ENCODE peak calls at places on chromosomes 4 and X, in nine cellular contexts. One of them, this sample, is unnamed.

GRCh38 chr4:5460106-5460801 is 248.1 kb downstream of the EVC2 start:
- DNase-seq in CD8-positive, alpha-beta T cell: no peak
- DNase-seq in left lung: no peak
- DNase-seq in CD4-positive, alpha-beta T cell: no peak
- DNase-seq in esophagus squamous epithelium: no peak
- DNase-seq in HepG2: peak; percentile 13
- DNase-seq in GM23338: peak; percentile 71
- DNase-seq in osteoblast: peak; percentile 89
- DNase-seq in endothelial cell: peak; percentile 62
- DNase-seq in this sample: no peak

GRCh38 chr4:2626231-2626630 is 89.8 kb downstream of the FAM193A start:
- DNase-seq in GM23338: no peak
- DNase-seq in left lung: no peak
- DNase-seq in CD4-positive, alpha-beta T cell: no peak
- DNase-seq in osteoblast: no peak
- DNase-seq in esophagus squamous epithelium: no peak
- DNase-seq in HepG2: no peak
- DNase-seq in endothelial cell: no peak
- DNase-seq in CD8-positive, alpha-beta T cell: no peak
- DNase-seq in this sample: no peak

GRCh38 chrX:84974803-84975202 is 28.9 kb upstream of the APOOL start:
- DNase-seq in HepG2: no peak
- DNase-seq in GM23338: no peak
- DNase-seq in osteoblast: no peak
- DNase-seq in CD8-positive, alpha-beta T cell: no peak
- DNase-seq in left lung: no peak
- DNase-seq in esophagus squamous epithelium: no peak
- DNase-seq in CD4-positive, alpha-beta T cell: no peak
- DNase-seq in endothelial cell: no peak
- DNase-seq in this sample: no peak

GRCh38 chrX:15525664-15526416 is 25.2 kb downstream of the BMX start:
- DNase-seq in GM23338: no peak
- DNase-seq in HepG2: no peak
- DNase-seq in CD8-positive, alpha-beta T cell: no peak
- DNase-seq in esophagus squamous epithelium: no peak
- DNase-seq in CD4-positive, alpha-beta T cell: no peak
- DNase-seq in osteoblast: no peak
- DNase-seq in endothelial cell: no peak
- DNase-seq in left lung: no peak
- DNase-seq in this sample: no peak

GRCh38 chrX:40570346-40571093 is 10.2 kb upstream of the ATP6AP2 start:
- DNase-seq in left lung: no peak
- DNase-seq in CD4-positive, alpha-beta T cell: no peak
- DNase-seq in CD8-positive, alpha-beta T cell: no peak
- DNase-seq in HepG2: no peak
- DNase-seq in GM23338: peak; percentile 4
- DNase-seq in osteoblast: no peak
- DNase-seq in esophagus squamous epithelium: no peak
- DNase-seq in endothelial cell: no peak
- DNase-seq in this sample: no peak

GRCh38 chr4:101102114-101102752 is 245.1 kb downstream of the PPP3CA start:
- DNase-seq in CD4-positive, alpha-beta T cell: no peak
- DNase-seq in left lung: no peak
- DNase-seq in endothelial cell: no peak
- DNase-seq in GM23338: no peak
- DNase-seq in CD8-positive, alpha-beta T cell: no peak
- DNase-seq in osteoblast: no peak
- DNase-seq in esophagus squamous epithelium: no peak
- DNase-seq in HepG2: no peak
- DNase-seq in this sample: no peak

GRCh38 chrX:13008189-13008533 is 33.3 kb downstream of the TMSB4X start:
- DNase-seq in GM23338: no peak
- DNase-seq in CD4-positive, alpha-beta T cell: no peak
- DNase-seq in left lung: no peak
- DNase-seq in osteoblast: no peak
- DNase-seq in HepG2: no peak
- DNase-seq in endothelial cell: no peak
- DNase-seq in CD8-positive, alpha-beta T cell: no peak
- DNase-seq in esophagus squamous epithelium: no peak
- DNase-seq in this sample: no peak

GRCh38 chr4:90951037-90951436 is 823.8 kb downstream of the CCSER1 start:
- DNase-seq in HepG2: peak; percentile 36
- DNase-seq in left lung: no peak
- DNase-seq in endothelial cell: no peak
- DNase-seq in esophagus squamous epithelium: no peak
- DNase-seq in GM23338: peak; percentile 7
- DNase-seq in osteoblast: no peak
- DNase-seq in CD4-positive, alpha-beta T cell: no peak
- DNase-seq in CD8-positive, alpha-beta T cell: no peak
- DNase-seq in this sample: peak; percentile 23

GRCh38 chrX:16205840-16206239 is 38.6 kb downstream of the MAGEB17 start:
- DNase-seq in GM23338: no peak
- DNase-seq in endothelial cell: no peak
- DNase-seq in CD4-positive, alpha-beta T cell: no peak
- DNase-seq in left lung: no peak
- DNase-seq in esophagus squamous epithelium: no peak
- DNase-seq in CD8-positive, alpha-beta T cell: no peak
- DNase-seq in osteoblast: peak; percentile 11
- DNase-seq in HepG2: no peak
- DNase-seq in this sample: no peak

GRCh38 chrX:54181196-54181953 is 1.7 kb downstream of the FAM120C start:
- DNase-seq in left lung: no peak
- DNase-seq in CD4-positive, alpha-beta T cell: no peak
- DNase-seq in esophagus squamous epithelium: no peak
- DNase-seq in HepG2: no peak
- DNase-seq in endothelial cell: no peak
- DNase-seq in GM23338: no peak
- DNase-seq in CD8-positive, alpha-beta T cell: no peak
- DNase-seq in osteoblast: no peak
- DNase-seq in this sample: no peak

GRCh38 chr4:29581469-29581868 is 1138.7 kb upstream of the PCDH7 start:
- DNase-seq in GM23338: no peak
- DNase-seq in endothelial cell: no peak
- DNase-seq in CD8-positive, alpha-beta T cell: no peak
- DNase-seq in CD4-positive, alpha-beta T cell: no peak
- DNase-seq in esophagus squamous epithelium: no peak
- DNase-seq in left lung: no peak
- DNase-seq in osteoblast: no peak
- DNase-seq in HepG2: no peak
- DNase-seq in this sample: no peak

GRCh38 chrX:67545772-67546495 is 2.1 kb downstream of the AR start:
- DNase-seq in osteoblast: peak; percentile 86
- DNase-seq in left lung: peak; percentile 68
- DNase-seq in endothelial cell: peak; percentile 21
- DNase-seq in CD8-positive, alpha-beta T cell: no peak
- DNase-seq in GM23338: peak; percentile 26
- DNase-seq in CD4-positive, alpha-beta T cell: no peak
- DNase-seq in HepG2: no peak
- DNase-seq in esophagus squamous epithelium: no peak
- DNase-seq in this sample: no peak

GRCh38 chr4:58247792-58248191 is 1137.6 kb upstream of the IGFBP7 start:
- DNase-seq in GM23338: peak; percentile 53
- DNase-seq in CD4-positive, alpha-beta T cell: no peak
- DNase-seq in endothelial cell: peak; percentile 4
- DNase-seq in HepG2: no peak
- DNase-seq in left lung: no peak
- DNase-seq in CD8-positive, alpha-beta T cell: no peak
- DNase-seq in esophagus squamous epithelium: no peak
- DNase-seq in osteoblast: no peak
- DNase-seq in this sample: no peak

GRCh38 chr4:91422011-91422410 is 881.8 kb upstream of the GRID2 start:
- DNase-seq in GM23338: no peak
- DNase-seq in osteoblast: no peak
- DNase-seq in CD4-positive, alpha-beta T cell: no peak
- DNase-seq in HepG2: no peak
- DNase-seq in esophagus squamous epithelium: no peak
- DNase-seq in endothelial cell: no peak
- DNase-seq in left lung: no peak
- DNase-seq in CD8-positive, alpha-beta T cell: no peak
- DNase-seq in this sample: no peak

GRCh38 chrX:40105791-40106676 is 8.3 kb upstream of the BCOR start:
- DNase-seq in CD4-positive, alpha-beta T cell: peak; percentile 58
- DNase-seq in HepG2: no peak
- DNase-seq in esophagus squamous epithelium: no peak
- DNase-seq in osteoblast: peak; percentile 96
- DNase-seq in CD8-positive, alpha-beta T cell: peak; percentile 66
- DNase-seq in left lung: peak; percentile 90
- DNase-seq in GM23338: peak; percentile 76
- DNase-seq in endothelial cell: peak; percentile 50
- DNase-seq in this sample: peak; percentile 69

GRCh38 chrX:145751943-145752342 is 65.7 kb upstream of the SLITRK2 start:
- DNase-seq in CD4-positive, alpha-beta T cell: no peak
- DNase-seq in CD8-positive, alpha-beta T cell: no peak
- DNase-seq in HepG2: no peak
- DNase-seq in GM23338: no peak
- DNase-seq in osteoblast: no peak
- DNase-seq in left lung: no peak
- DNase-seq in endothelial cell: no peak
- DNase-seq in esophagus squamous epithelium: no peak
- DNase-seq in this sample: no peak

GRCh38 chr4:160611181-160611580 is 1508.3 kb downstream of the RAPGEF2 start:
- DNase-seq in CD4-positive, alpha-beta T cell: no peak
- DNase-seq in osteoblast: no peak
- DNase-seq in HepG2: no peak
- DNase-seq in GM23338: no peak
- DNase-seq in left lung: no peak
- DNase-seq in CD8-positive, alpha-beta T cell: no peak
- DNase-seq in esophagus squamous epithelium: no peak
- DNase-seq in endothelial cell: no peak
- DNase-seq in this sample: no peak

GRCh38 chr4:2292679-2293108 is 30.8 kb upstream of the MXD4 start:
- DNase-seq in osteoblast: peak; percentile 30
- DNase-seq in CD4-positive, alpha-beta T cell: no peak
- DNase-seq in HepG2: no peak
- DNase-seq in esophagus squamous epithelium: no peak
- DNase-seq in CD8-positive, alpha-beta T cell: no peak
- DNase-seq in GM23338: no peak
- DNase-seq in left lung: no peak
- DNase-seq in endothelial cell: no peak
- DNase-seq in this sample: no peak

GRCh38 chr4:68905598-68906237 is 45.9 kb downstream of the UGT2A3 start:
- DNase-seq in GM23338: peak; percentile 90
- DNase-seq in HepG2: no peak
- DNase-seq in CD8-positive, alpha-beta T cell: no peak
- DNase-seq in CD4-positive, alpha-beta T cell: no peak
- DNase-seq in osteoblast: peak; percentile 27
- DNase-seq in endothelial cell: no peak
- DNase-seq in esophagus squamous epithelium: no peak
- DNase-seq in left lung: no peak
- DNase-seq in this sample: peak; percentile 30

DNA sequence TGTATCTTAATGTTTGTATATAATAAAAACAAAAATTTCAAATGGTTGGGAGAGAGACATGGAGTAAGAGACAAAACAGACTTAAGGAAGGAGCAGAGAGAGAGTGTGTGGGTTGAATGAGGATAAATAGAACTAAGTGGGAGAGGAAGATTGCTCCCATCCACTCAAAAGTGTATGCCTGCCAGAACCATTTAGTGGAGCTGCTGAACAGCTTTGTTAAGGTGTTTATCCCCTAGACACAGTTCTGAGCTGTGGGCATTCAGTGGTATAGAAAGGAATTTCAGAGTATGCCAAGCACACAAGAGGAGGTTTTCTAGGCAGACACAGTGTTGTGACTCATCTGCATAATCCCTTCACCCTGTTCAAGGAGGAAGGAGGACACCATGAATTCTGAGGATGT is 508.6 kb upstream of the EPHA5 start:
- DNase-seq in esophagus squamous epithelium: no peak
- DNase-seq in HepG2: no peak
- DNase-seq in left lung: no peak
- DNase-seq in GM23338: peak; percentile 18
- DNase-seq in CD4-positive, alpha-beta T cell: no peak
- DNase-seq in osteoblast: peak; percentile 77
- DNase-seq in CD8-positive, alpha-beta T cell: no peak
- DNase-seq in endothelial cell: no peak
- DNase-seq in this sample: no peak
- TF ChIP-seq CTCF in esophagus squamous epithelium: no peak
- TF ChIP-seq CTCF in HepG2: no peak
- TF ChIP-seq CTCF in left lung: no peak
- TF ChIP-seq CTCF in GM23338: no peak
- TF ChIP-seq CTCF in CD4-positive, alpha-beta T cell: no peak
- TF ChIP-seq CTCF in osteoblast: no peak
- TF ChIP-seq CTCF in CD8-positive, alpha-beta T cell: no peak
- TF ChIP-seq CTCF in endothelial cell: no peak
- TF ChIP-seq CTCF in this sample: no peak

DNA sequence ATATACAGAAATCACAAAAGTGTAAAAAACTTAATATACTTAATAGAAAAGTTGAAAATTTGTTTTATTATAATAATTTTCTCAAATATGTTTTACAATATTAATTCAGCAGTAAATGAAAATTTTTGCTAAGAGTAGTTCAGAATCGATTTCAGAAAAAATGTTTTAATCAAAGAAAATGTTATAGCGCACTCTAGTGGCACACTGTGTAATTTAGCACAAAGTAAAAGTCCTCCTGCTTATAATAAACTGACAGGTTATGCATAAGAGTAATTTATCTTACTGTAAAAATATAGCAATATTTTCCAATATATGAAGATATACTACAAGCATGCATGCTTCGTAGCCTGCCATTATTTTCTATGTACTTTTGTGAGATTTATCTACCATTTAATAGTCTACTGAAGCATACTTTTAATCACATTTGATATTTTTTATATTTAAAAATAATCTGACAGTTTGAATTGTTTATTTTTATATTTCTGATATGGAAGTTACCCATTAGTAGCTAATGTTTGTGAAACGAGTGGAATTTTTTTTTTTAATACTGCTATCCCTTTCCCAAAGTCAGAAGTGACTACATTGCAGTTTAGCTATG is 217.9 kb upstream of the KLHL4 start:
- DNase-seq in HepG2: peak; percentile 0
- DNase-seq in CD4-positive, alpha-beta T cell: no peak
- DNase-seq in CD8-positive, alpha-beta T cell: no peak
- DNase-seq in osteoblast: no peak
- DNase-seq in GM23338: peak; percentile 37
- DNase-seq in esophagus squamous epithelium: no peak
- DNase-seq in endothelial cell: no peak
- DNase-seq in left lung: no peak
- DNase-seq in this sample: peak; percentile 1
- TF ChIP-seq CTCF in HepG2: peak; percentile 30
- TF ChIP-seq CTCF in CD4-positive, alpha-beta T cell: no peak
- TF ChIP-seq CTCF in CD8-positive, alpha-beta T cell: no peak
- TF ChIP-seq CTCF in osteoblast: peak; percentile 63
- TF ChIP-seq CTCF in GM23338: no peak
- TF ChIP-seq CTCF in esophagus squamous epithelium: no peak
- TF ChIP-seq CTCF in endothelial cell: peak; percentile 54
- TF ChIP-seq CTCF in left lung: peak; percentile 77
- TF ChIP-seq CTCF in this sample: no peak

GRCh38 chrX:123171781-123172180 is 12.3 kb upstream of the GRIA3 start:
- DNase-seq in osteoblast: no peak
- DNase-seq in GM23338: no peak
- DNase-seq in left lung: no peak
- DNase-seq in CD8-positive, alpha-beta T cell: no peak
- DNase-seq in esophagus squamous epithelium: no peak
- DNase-seq in HepG2: no peak
- DNase-seq in CD4-positive, alpha-beta T cell: no peak
- DNase-seq in endothelial cell: no peak
- DNase-seq in this sample: no peak
- TF ChIP-seq CTCF in osteoblast: no peak
- TF ChIP-seq CTCF in GM23338: no peak
- TF ChIP-seq CTCF in left lung: no peak
- TF ChIP-seq CTCF in CD8-positive, alpha-beta T cell: no peak
- TF ChIP-seq CTCF in esophagus squamous epithelium: no peak
- TF ChIP-seq CTCF in HepG2: no peak
- TF ChIP-seq CTCF in CD4-positive, alpha-beta T cell: no peak
- TF ChIP-seq CTCF in endothelial cell: no peak
- TF ChIP-seq CTCF in this sample: no peak

GRCh38 chrX:133335027-133335426 is 80.3 kb downstream of the GPC4 start:
- DNase-seq in left lung: no peak
- DNase-seq in CD8-positive, alpha-beta T cell: no peak
- DNase-seq in CD4-positive, alpha-beta T cell: no peak
- DNase-seq in endothelial cell: peak; percentile 15
- DNase-seq in HepG2: no peak
- DNase-seq in osteoblast: no peak
- DNase-seq in esophagus squamous epithelium: no peak
- DNase-seq in GM23338: peak; percentile 53
- DNase-seq in this sample: peak; percentile 41
- TF ChIP-seq CTCF in left lung: peak; percentile 32
- TF ChIP-seq CTCF in CD8-positive, alpha-beta T cell: no peak
- TF ChIP-seq CTCF in CD4-positive, alpha-beta T cell: no peak
- TF ChIP-seq CTCF in endothelial cell: peak; percentile 56
- TF ChIP-seq CTCF in HepG2: no peak
- TF ChIP-seq CTCF in osteoblast: peak; percentile 60
- TF ChIP-seq CTCF in esophagus squamous epithelium: peak; percentile 41
- TF ChIP-seq CTCF in GM23338: peak; percentile 54
- TF ChIP-seq CTCF in this sample: peak; percentile 38